ENCODE peak calls at places on chromosomes 1 and 21, in eight cellular contexts. One of them, this sample, is unnamed.

GRCh38 chr21:39348355-39349210 is at the start of gene HMGN1:
- DNase-seq in GM10248: peak; percentile 97
- DNase-seq in G401: peak; percentile 67
- DNase-seq in AG08395: peak; percentile 75
- DNase-seq in caudate nucleus: peak; percentile 46
- DNase-seq in stimulated activated effector memory CD8-positive, alpha-beta T cell treated with anti-CD3 and anti-CD28 coated beads, Interleukin-12 subunit alpha, Interleukin-12 subunit beta, amount 100 ng/mL, for 72 hours: peak; percentile 92
- DNase-seq in endothelial cell: peak; percentile 81
- DNase-seq in stimulated activated CD4-positive, alpha-beta T cell treated with anti-CD3 and anti-CD28 coated beads, TNF-alpha, amount 100 ng/mL, for 1 hour: peak; percentile 85
- DNase-seq in this sample: peak; percentile 60

GRCh38 chr1:226736908-226737818 is 1.9 kb downstream of the ITPKB start:
- DNase-seq in GM10248: peak; percentile 47
- DNase-seq in G401: peak; percentile 66
- DNase-seq in AG08395: peak; percentile 45
- DNase-seq in caudate nucleus: peak; percentile 53
- DNase-seq in stimulated activated effector memory CD8-positive, alpha-beta T cell treated with anti-CD3 and anti-CD28 coated beads, Interleukin-12 subunit alpha, Interleukin-12 subunit beta, amount 100 ng/mL, for 72 hours: peak; percentile 74
- DNase-seq in endothelial cell: peak; percentile 21
- DNase-seq in stimulated activated CD4-positive, alpha-beta T cell treated with anti-CD3 and anti-CD28 coated beads, TNF-alpha, amount 100 ng/mL, for 1 hour: peak; percentile 40
- DNase-seq in this sample: no peak

GRCh38 chr1:164895026-164895907 is 336.3 kb downstream of the PBX1 start:
- DNase-seq in GM10248: no peak
- DNase-seq in G401: no peak
- DNase-seq in AG08395: no peak
- DNase-seq in caudate nucleus: no peak
- DNase-seq in stimulated activated effector memory CD8-positive, alpha-beta T cell treated with anti-CD3 and anti-CD28 coated beads, Interleukin-12 subunit alpha, Interleukin-12 subunit beta, amount 100 ng/mL, for 72 hours: no peak
- DNase-seq in endothelial cell: no peak
- DNase-seq in stimulated activated CD4-positive, alpha-beta T cell treated with anti-CD3 and anti-CD28 coated beads, TNF-alpha, amount 100 ng/mL, for 1 hour: no peak
- DNase-seq in this sample: no peak

GRCh38 chr1:46401964-46402626 is 8.0 kb downstream of the FAAH start:
- DNase-seq in GM10248: no peak
- DNase-seq in G401: peak; percentile 98
- DNase-seq in AG08395: peak; percentile 93
- DNase-seq in caudate nucleus: peak; percentile 70
- DNase-seq in stimulated activated effector memory CD8-positive, alpha-beta T cell treated with anti-CD3 and anti-CD28 coated beads, Interleukin-12 subunit alpha, Interleukin-12 subunit beta, amount 100 ng/mL, for 72 hours: no peak
- DNase-seq in endothelial cell: no peak
- DNase-seq in stimulated activated CD4-positive, alpha-beta T cell treated with anti-CD3 and anti-CD28 coated beads, TNF-alpha, amount 100 ng/mL, for 1 hour: no peak
- DNase-seq in this sample: no peak

GRCh38 chr1:61254629-61255323 is 172.4 kb downstream of the NFIA start:
- DNase-seq in GM10248: no peak
- DNase-seq in G401: peak; percentile 67
- DNase-seq in AG08395: peak; percentile 36
- DNase-seq in caudate nucleus: no peak
- DNase-seq in stimulated activated effector memory CD8-positive, alpha-beta T cell treated with anti-CD3 and anti-CD28 coated beads, Interleukin-12 subunit alpha, Interleukin-12 subunit beta, amount 100 ng/mL, for 72 hours: no peak
- DNase-seq in endothelial cell: no peak
- DNase-seq in stimulated activated CD4-positive, alpha-beta T cell treated with anti-CD3 and anti-CD28 coated beads, TNF-alpha, amount 100 ng/mL, for 1 hour: no peak
- DNase-seq in this sample: no peak

GRCh38 chr1:241821363-241821762 is 26.6 kb upstream of the EXO1 start:
- DNase-seq in GM10248: no peak
- DNase-seq in G401: no peak
- DNase-seq in AG08395: peak; percentile 21
- DNase-seq in caudate nucleus: no peak
- DNase-seq in stimulated activated effector memory CD8-positive, alpha-beta T cell treated with anti-CD3 and anti-CD28 coated beads, Interleukin-12 subunit alpha, Interleukin-12 subunit beta, amount 100 ng/mL, for 72 hours: no peak
- DNase-seq in endothelial cell: no peak
- DNase-seq in stimulated activated CD4-positive, alpha-beta T cell treated with anti-CD3 and anti-CD28 coated beads, TNF-alpha, amount 100 ng/mL, for 1 hour: no peak
- DNase-seq in this sample: no peak

GRCh38 chr1:228292609-228292911 is 84.7 kb downstream of the OBSCN start:
- DNase-seq in GM10248: no peak
- DNase-seq in G401: no peak
- DNase-seq in AG08395: no peak
- DNase-seq in caudate nucleus: no peak
- DNase-seq in stimulated activated effector memory CD8-positive, alpha-beta T cell treated with anti-CD3 and anti-CD28 coated beads, Interleukin-12 subunit alpha, Interleukin-12 subunit beta, amount 100 ng/mL, for 72 hours: no peak
- DNase-seq in endothelial cell: no peak
- DNase-seq in stimulated activated CD4-positive, alpha-beta T cell treated with anti-CD3 and anti-CD28 coated beads, TNF-alpha, amount 100 ng/mL, for 1 hour: no peak
- DNase-seq in this sample: no peak

GRCh38 chr1:180931529-180931928 is 18.8 kb downstream of the KIAA1614 start:
- DNase-seq in GM10248: no peak
- DNase-seq in G401: no peak
- DNase-seq in AG08395: no peak
- DNase-seq in caudate nucleus: no peak
- DNase-seq in stimulated activated effector memory CD8-positive, alpha-beta T cell treated with anti-CD3 and anti-CD28 coated beads, Interleukin-12 subunit alpha, Interleukin-12 subunit beta, amount 100 ng/mL, for 72 hours: no peak
- DNase-seq in endothelial cell: no peak
- DNase-seq in stimulated activated CD4-positive, alpha-beta T cell treated with anti-CD3 and anti-CD28 coated beads, TNF-alpha, amount 100 ng/mL, for 1 hour: no peak
- DNase-seq in this sample: no peak

GRCh38 chr1:108636876-108637275 is 24.0 kb downstream of the HENMT1 start:
- DNase-seq in GM10248: no peak
- DNase-seq in G401: no peak
- DNase-seq in AG08395: no peak
- DNase-seq in caudate nucleus: no peak
- DNase-seq in stimulated activated effector memory CD8-positive, alpha-beta T cell treated with anti-CD3 and anti-CD28 coated beads, Interleukin-12 subunit alpha, Interleukin-12 subunit beta, amount 100 ng/mL, for 72 hours: no peak
- DNase-seq in endothelial cell: no peak
- DNase-seq in stimulated activated CD4-positive, alpha-beta T cell treated with anti-CD3 and anti-CD28 coated beads, TNF-alpha, amount 100 ng/mL, for 1 hour: no peak
- DNase-seq in this sample: no peak

GRCh38 chr1:55045430-55045829 is 6.1 kb downstream of the PCSK9 start:
- DNase-seq in GM10248: no peak
- DNase-seq in G401: no peak
- DNase-seq in AG08395: no peak
- DNase-seq in caudate nucleus: no peak
- DNase-seq in stimulated activated effector memory CD8-positive, alpha-beta T cell treated with anti-CD3 and anti-CD28 coated beads, Interleukin-12 subunit alpha, Interleukin-12 subunit beta, amount 100 ng/mL, for 72 hours: no peak
- DNase-seq in endothelial cell: no peak
- DNase-seq in stimulated activated CD4-positive, alpha-beta T cell treated with anti-CD3 and anti-CD28 coated beads, TNF-alpha, amount 100 ng/mL, for 1 hour: no peak
- DNase-seq in this sample: no peak

GRCh38 chr1:43206721-43207228 is 34.6 kb downstream of the CFAP57 start:
- DNase-seq in GM10248: no peak
- DNase-seq in G401: peak; percentile 46
- DNase-seq in AG08395: peak; percentile 96
- DNase-seq in caudate nucleus: no peak
- DNase-seq in stimulated activated effector memory CD8-positive, alpha-beta T cell treated with anti-CD3 and anti-CD28 coated beads, Interleukin-12 subunit alpha, Interleukin-12 subunit beta, amount 100 ng/mL, for 72 hours: no peak
- DNase-seq in endothelial cell: peak; percentile 63
- DNase-seq in stimulated activated CD4-positive, alpha-beta T cell treated with anti-CD3 and anti-CD28 coated beads, TNF-alpha, amount 100 ng/mL, for 1 hour: no peak
- DNase-seq in this sample: no peak

GRCh38 chr21:14548751-14549150 is 2.6 kb upstream of the SAMSN1 start:
- DNase-seq in GM10248: no peak
- DNase-seq in G401: no peak
- DNase-seq in AG08395: no peak
- DNase-seq in caudate nucleus: no peak
- DNase-seq in stimulated activated effector memory CD8-positive, alpha-beta T cell treated with anti-CD3 and anti-CD28 coated beads, Interleukin-12 subunit alpha, Interleukin-12 subunit beta, amount 100 ng/mL, for 72 hours: no peak
- DNase-seq in endothelial cell: no peak
- DNase-seq in stimulated activated CD4-positive, alpha-beta T cell treated with anti-CD3 and anti-CD28 coated beads, TNF-alpha, amount 100 ng/mL, for 1 hour: no peak
- DNase-seq in this sample: no peak

GRCh38 chr1:33152685-33153432 is 29.0 kb downstream of the TRIM62 start:
- DNase-seq in GM10248: no peak
- DNase-seq in G401: peak; percentile 40
- DNase-seq in AG08395: peak; percentile 48
- DNase-seq in caudate nucleus: peak; percentile 25
- DNase-seq in stimulated activated effector memory CD8-positive, alpha-beta T cell treated with anti-CD3 and anti-CD28 coated beads, Interleukin-12 subunit alpha, Interleukin-12 subunit beta, amount 100 ng/mL, for 72 hours: no peak
- DNase-seq in endothelial cell: no peak
- DNase-seq in stimulated activated CD4-positive, alpha-beta T cell treated with anti-CD3 and anti-CD28 coated beads, TNF-alpha, amount 100 ng/mL, for 1 hour: no peak
- DNase-seq in this sample: no peak

GRCh38 chr1:112735752-112736151 is 20.6 kb upstream of the PPM1J start:
- DNase-seq in GM10248: no peak
- DNase-seq in G401: no peak
- DNase-seq in AG08395: peak; percentile 83
- DNase-seq in caudate nucleus: no peak
- DNase-seq in stimulated activated effector memory CD8-positive, alpha-beta T cell treated with anti-CD3 and anti-CD28 coated beads, Interleukin-12 subunit alpha, Interleukin-12 subunit beta, amount 100 ng/mL, for 72 hours: no peak
- DNase-seq in endothelial cell: no peak
- DNase-seq in stimulated activated CD4-positive, alpha-beta T cell treated with anti-CD3 and anti-CD28 coated beads, TNF-alpha, amount 100 ng/mL, for 1 hour: no peak
- DNase-seq in this sample: no peak

GRCh38 chr1:167185062-167185461 is 35.6 kb upstream of the POU2F1 start:
- DNase-seq in GM10248: no peak
- DNase-seq in G401: no peak
- DNase-seq in AG08395: no peak
- DNase-seq in caudate nucleus: no peak
- DNase-seq in stimulated activated effector memory CD8-positive, alpha-beta T cell treated with anti-CD3 and anti-CD28 coated beads, Interleukin-12 subunit alpha, Interleukin-12 subunit beta, amount 100 ng/mL, for 72 hours: no peak
- DNase-seq in endothelial cell: no peak
- DNase-seq in stimulated activated CD4-positive, alpha-beta T cell treated with anti-CD3 and anti-CD28 coated beads, TNF-alpha, amount 100 ng/mL, for 1 hour: no peak
- DNase-seq in this sample: no peak

GRCh38 chr1:149877211-149877946 is 22.0 kb upstream of the BOLA1 start:
- DNase-seq in GM10248: no peak
- DNase-seq in G401: no peak
- DNase-seq in AG08395: no peak
- DNase-seq in caudate nucleus: no peak
- DNase-seq in stimulated activated effector memory CD8-positive, alpha-beta T cell treated with anti-CD3 and anti-CD28 coated beads, Interleukin-12 subunit alpha, Interleukin-12 subunit beta, amount 100 ng/mL, for 72 hours: peak; percentile 41
- DNase-seq in endothelial cell: no peak
- DNase-seq in stimulated activated CD4-positive, alpha-beta T cell treated with anti-CD3 and anti-CD28 coated beads, TNF-alpha, amount 100 ng/mL, for 1 hour: no peak
- DNase-seq in this sample: no peak

GRCh38 chr1:241639040-241639652 is 1.0 kb downstream of the CHML start:
- DNase-seq in GM10248: no peak
- DNase-seq in G401: peak; percentile 8
- DNase-seq in AG08395: no peak
- DNase-seq in caudate nucleus: no peak
- DNase-seq in stimulated activated effector memory CD8-positive, alpha-beta T cell treated with anti-CD3 and anti-CD28 coated beads, Interleukin-12 subunit alpha, Interleukin-12 subunit beta, amount 100 ng/mL, for 72 hours: no peak
- DNase-seq in endothelial cell: no peak
- DNase-seq in stimulated activated CD4-positive, alpha-beta T cell treated with anti-CD3 and anti-CD28 coated beads, TNF-alpha, amount 100 ng/mL, for 1 hour: no peak
- DNase-seq in this sample: no peak

GRCh38 chr1:179083533-179083932 is 1.7 kb downstream of the TOR3A start:
- DNase-seq in GM10248: no peak
- DNase-seq in G401: no peak
- DNase-seq in AG08395: no peak
- DNase-seq in caudate nucleus: no peak
- DNase-seq in stimulated activated effector memory CD8-positive, alpha-beta T cell treated with anti-CD3 and anti-CD28 coated beads, Interleukin-12 subunit alpha, Interleukin-12 subunit beta, amount 100 ng/mL, for 72 hours: no peak
- DNase-seq in endothelial cell: no peak
- DNase-seq in stimulated activated CD4-positive, alpha-beta T cell treated with anti-CD3 and anti-CD28 coated beads, TNF-alpha, amount 100 ng/mL, for 1 hour: no peak
- DNase-seq in this sample: peak; percentile 78

GRCh38 chr1:87221008-87221407 is 107.7 kb upstream of the LMO4 start:
- DNase-seq in GM10248: no peak
- DNase-seq in G401: no peak
- DNase-seq in AG08395: no peak
- DNase-seq in caudate nucleus: no peak
- DNase-seq in stimulated activated effector memory CD8-positive, alpha-beta T cell treated with anti-CD3 and anti-CD28 coated beads, Interleukin-12 subunit alpha, Interleukin-12 subunit beta, amount 100 ng/mL, for 72 hours: no peak
- DNase-seq in endothelial cell: no peak
- DNase-seq in stimulated activated CD4-positive, alpha-beta T cell treated with anti-CD3 and anti-CD28 coated beads, TNF-alpha, amount 100 ng/mL, for 1 hour: no peak
- DNase-seq in this sample: no peak

GRCh38 chr21:35428489-35428888 is 379.4 kb upstream of the RUNX1 start:
- DNase-seq in GM10248: no peak
- DNase-seq in G401: no peak
- DNase-seq in AG08395: peak; percentile 6
- DNase-seq in caudate nucleus: no peak
- DNase-seq in stimulated activated effector memory CD8-positive, alpha-beta T cell treated with anti-CD3 and anti-CD28 coated beads, Interleukin-12 subunit alpha, Interleukin-12 subunit beta, amount 100 ng/mL, for 72 hours: no peak
- DNase-seq in endothelial cell: no peak
- DNase-seq in stimulated activated CD4-positive, alpha-beta T cell treated with anti-CD3 and anti-CD28 coated beads, TNF-alpha, amount 100 ng/mL, for 1 hour: no peak
- DNase-seq in this sample: no peak

GRCh38 chr1:70546726-70547125 is 135.7 kb downstream of the CTH start:
- DNase-seq in GM10248: no peak
- DNase-seq in G401: no peak
- DNase-seq in AG08395: no peak
- DNase-seq in caudate nucleus: no peak
- DNase-seq in stimulated activated effector memory CD8-positive, alpha-beta T cell treated with anti-CD3 and anti-CD28 coated beads, Interleukin-12 subunit alpha, Interleukin-12 subunit beta, amount 100 ng/mL, for 72 hours: no peak
- DNase-seq in endothelial cell: no peak
- DNase-seq in stimulated activated CD4-positive, alpha-beta T cell treated with anti-CD3 and anti-CD28 coated beads, TNF-alpha, amount 100 ng/mL, for 1 hour: no peak
- DNase-seq in this sample: no peak

GRCh38 chr1:2650967-2651645 is 18.3 kb upstream of the MMEL1 start:
- DNase-seq in GM10248: no peak
- DNase-seq in G401: no peak
- DNase-seq in AG08395: no peak
- DNase-seq in caudate nucleus: no peak
- DNase-seq in stimulated activated effector memory CD8-positive, alpha-beta T cell treated with anti-CD3 and anti-CD28 coated beads, Interleukin-12 subunit alpha, Interleukin-12 subunit beta, amount 100 ng/mL, for 72 hours: no peak
- DNase-seq in endothelial cell: no peak
- DNase-seq in stimulated activated CD4-positive, alpha-beta T cell treated with anti-CD3 and anti-CD28 coated beads, TNF-alpha, amount 100 ng/mL, for 1 hour: no peak
- DNase-seq in this sample: no peak

GRCh38 chr1:28104866-28105467 is 16.6 kb upstream of the EYA3 start:
- DNase-seq in GM10248: no peak
- DNase-seq in G401: peak; percentile 59
- DNase-seq in AG08395: peak; percentile 78
- DNase-seq in caudate nucleus: peak; percentile 53
- DNase-seq in stimulated activated effector memory CD8-positive, alpha-beta T cell treated with anti-CD3 and anti-CD28 coated beads, Interleukin-12 subunit alpha, Interleukin-12 subunit beta, amount 100 ng/mL, for 72 hours: no peak
- DNase-seq in endothelial cell: peak; percentile 18
- DNase-seq in stimulated activated CD4-positive, alpha-beta T cell treated with anti-CD3 and anti-CD28 coated beads, TNF-alpha, amount 100 ng/mL, for 1 hour: no peak
- DNase-seq in this sample: no peak

GRCh38 chr1:38361566-38361965 is 315.0 kb upstream of the POU3F1 start:
- DNase-seq in GM10248: no peak
- DNase-seq in G401: no peak
- DNase-seq in AG08395: no peak
- DNase-seq in caudate nucleus: no peak
- DNase-seq in stimulated activated effector memory CD8-positive, alpha-beta T cell treated with anti-CD3 and anti-CD28 coated beads, Interleukin-12 subunit alpha, Interleukin-12 subunit beta, amount 100 ng/mL, for 72 hours: no peak
- DNase-seq in endothelial cell: no peak
- DNase-seq in stimulated activated CD4-positive, alpha-beta T cell treated with anti-CD3 and anti-CD28 coated beads, TNF-alpha, amount 100 ng/mL, for 1 hour: no peak
- DNase-seq in this sample: no peak